ENCODE peak calls at places on chromosome 11, in four cellular contexts. N is activated CD4-positive, CD25-positive, alpha-beta regulatory T cell; I is NCI-H2029; R is iris pigment epithelial cell. A is an unnamed sample.
A peak's percentile ranks its signal among the peaks of the same experiment; 100 is the strongest.

GRCh38 chr11:11607772-11608171 is 14.0 kb downstream of the GALNT18 start:
- DNase-seq in N (no peak), I (no peak), R (no peak), A (no peak)

GRCh38 chr11:14190992-14191773 is 167.8 kb downstream of the RRAS2 start:
- DNase-seq in N (no peak), I (no peak), R (no peak), A (no peak)

GRCh38 chr11:94142308-94143277 is 14.0 kb downstream of the PANX1 start:
- DNase-seq in N (no peak), I (no peak), R (peak; percentile 71), A (no peak)

GRCh38 chr11:117828641-117829368 is 4.3 kb upstream of the FXYD2 start:
- DNase-seq in N (peak; percentile 71), I (no peak), R (peak; percentile 68), A (no peak)

GRCh38 chr11:22192642-22193347 is at the start of gene ANO5:
- DNase-seq in N (no peak), I (peak; percentile 69), R (no peak), A (peak; percentile 16)

GRCh38 chr11:12812849-12813248 is 138.6 kb downstream of the TEAD1 start:
- DNase-seq in N (no peak), I (no peak), R (no peak), A (no peak)

GRCh38 chr11:8259316-8259995 is 4.2 kb downstream of the LMO1 start:
- DNase-seq in N (no peak), I (no peak), R (no peak), A (peak; percentile 25)

GRCh38 chr11:567629-568258 is 7.0 kb downstream of the RASSF7 start:
- DNase-seq in N (no peak), I (no peak), R (no peak), A (no peak)

GRCh38 chr11:69049490-69049867 is 747 bp downstream of the TPCN2 start:
- DNase-seq in N (no peak), I (no peak), R (no peak), A (no peak)

GRCh38 chr11:82233211-82233610 is 500.5 kb downstream of the FAM181B start:
- DNase-seq in N (no peak), I (no peak), R (no peak), A (no peak)

GRCh38 chr11:123137496-123138270 is 57.4 kb downstream of the CLMP start:
- DNase-seq in N (no peak), I (no peak), R (peak; percentile 74), A (peak; percentile 55)

GRCh38 chr11:8913961-8914660 is 3.1 kb downstream of the AKIP1 start:
- DNase-seq in N (peak; percentile 3), I (peak; percentile 15), R (peak; percentile 79), A (no peak)

GRCh38 chr11:834371-835316 is 1.9 kb downstream of the CD151 start:
- DNase-seq in N (no peak), I (no peak), R (peak; percentile 67), A (peak; percentile 92)

A was measured in breast epithelium.